ENCODE peak calls at places on chromosomes 4 and X, in eight cellular contexts. One of them, this sample, is unnamed.

GRCh38 chrX:74138943-74139342 is 165.0 kb upstream of the ZCCHC13 start:
- DNase-seq in lung: no peak
- DNase-seq in stimulated activated CD8-positive, alpha-beta memory T cell treated with anti-CD3 and anti-CD28 coated beads, Interleukin-4, amount 100 ng/mL, for 1 hour: no peak
- DNase-seq in AG10803: no peak
- DNase-seq in vagina: no peak
- DNase-seq in RPMI7951: no peak
- DNase-seq in fibroblast of the conjunctiva: no peak
- DNase-seq in fibroblast of mammary gland: no peak
- DNase-seq in this sample: no peak

GRCh38 chr4:2320152-2320551 is 58.2 kb upstream of the MXD4 start:
- DNase-seq in AG10803: no peak
- DNase-seq in stimulated activated CD8-positive, alpha-beta memory T cell treated with anti-CD3 and anti-CD28 coated beads, Interleukin-4, amount 100 ng/mL, for 1 hour: no peak
- DNase-seq in RPMI7951: no peak
- DNase-seq in vagina: no peak
- DNase-seq in fibroblast of the conjunctiva: no peak
- DNase-seq in lung: no peak
- DNase-seq in fibroblast of mammary gland: no peak
- DNase-seq in this sample: no peak

GRCh38 chr4:112403072-112403945 is 106.1 kb downstream of the ALPK1 start:
- DNase-seq in fibroblast of the conjunctiva: no peak
- DNase-seq in stimulated activated CD8-positive, alpha-beta memory T cell treated with anti-CD3 and anti-CD28 coated beads, Interleukin-4, amount 100 ng/mL, for 1 hour: no peak
- DNase-seq in fibroblast of mammary gland: no peak
- DNase-seq in RPMI7951: no peak
- DNase-seq in lung: no peak
- DNase-seq in AG10803: peak
- DNase-seq in vagina: no peak
- DNase-seq in this sample: no peak

GRCh38 chr4:151555151-151555945 is 146.4 kb downstream of the FHIP1A start:
- DNase-seq in fibroblast of the conjunctiva: no peak
- DNase-seq in fibroblast of mammary gland: peak
- DNase-seq in RPMI7951: no peak
- DNase-seq in stimulated activated CD8-positive, alpha-beta memory T cell treated with anti-CD3 and anti-CD28 coated beads, Interleukin-4, amount 100 ng/mL, for 1 hour: no peak
- DNase-seq in vagina: no peak
- DNase-seq in AG10803: peak
- DNase-seq in lung: no peak
- DNase-seq in this sample: no peak

GRCh38 chrX:9861711-9862110 is 75.5 kb downstream of the SHROOM2 start:
- DNase-seq in fibroblast of mammary gland: no peak
- DNase-seq in fibroblast of the conjunctiva: no peak
- DNase-seq in AG10803: no peak
- DNase-seq in vagina: no peak
- DNase-seq in stimulated activated CD8-positive, alpha-beta memory T cell treated with anti-CD3 and anti-CD28 coated beads, Interleukin-4, amount 100 ng/mL, for 1 hour: no peak
- DNase-seq in lung: no peak
- DNase-seq in RPMI7951: no peak
- DNase-seq in this sample: no peak

GRCh38 chrX:85111347-85111746 is 107.7 kb downstream of the APOOL start:
- DNase-seq in vagina: no peak
- DNase-seq in RPMI7951: no peak
- DNase-seq in fibroblast of the conjunctiva: no peak
- DNase-seq in AG10803: peak
- DNase-seq in fibroblast of mammary gland: peak
- DNase-seq in stimulated activated CD8-positive, alpha-beta memory T cell treated with anti-CD3 and anti-CD28 coated beads, Interleukin-4, amount 100 ng/mL, for 1 hour: no peak
- DNase-seq in lung: no peak
- DNase-seq in this sample: no peak

GRCh38 chr4:48380583-48381167 is 39.3 kb downstream of the SLAIN2 start:
- DNase-seq in vagina: no peak
- DNase-seq in RPMI7951: no peak
- DNase-seq in fibroblast of mammary gland: no peak
- DNase-seq in AG10803: no peak
- DNase-seq in fibroblast of the conjunctiva: no peak
- DNase-seq in lung: no peak
- DNase-seq in stimulated activated CD8-positive, alpha-beta memory T cell treated with anti-CD3 and anti-CD28 coated beads, Interleukin-4, amount 100 ng/mL, for 1 hour: no peak
- DNase-seq in this sample: no peak

GRCh38 chr4:98653890-98654867 is 4.2 kb downstream of the TSPAN5 start:
- DNase-seq in fibroblast of the conjunctiva: peak
- DNase-seq in stimulated activated CD8-positive, alpha-beta memory T cell treated with anti-CD3 and anti-CD28 coated beads, Interleukin-4, amount 100 ng/mL, for 1 hour: no peak
- DNase-seq in RPMI7951: peak
- DNase-seq in vagina: no peak
- DNase-seq in fibroblast of mammary gland: peak
- DNase-seq in AG10803: peak
- DNase-seq in lung: no peak
- DNase-seq in this sample: peak

This sample was measured in amniotic stem cell.